ENCODE peak calls at places on chromosomes 16 and 17, in five cellular contexts. One of them, this sample, is unnamed.

GRCh38 chr17:35373984-35374765 is 754 bp upstream of the SLFN11 start:
- DNase-seq in DMS 273 treated with DMSO at 0.1 percent for 48 hours: no peak
- DNase-seq in DMS79 treated with DMSO at 0.1 percent for 48 hours: peak; percentile 72
- DNase-seq in stimulated activated CD8-positive, alpha-beta memory T cell treated with anti-CD3 and anti-CD28 coated beads, Interleukin-4, amount 100 ng/mL, for 1 hour: peak; percentile 9
- DNase-seq in RCC 7860: peak; percentile 39
- DNase-seq in this sample: peak; percentile 9

GRCh38 chr16:49287572-49287971 is 5.9 kb upstream of the CBLN1 start:
- DNase-seq in DMS 273 treated with DMSO at 0.1 percent for 48 hours: no peak
- DNase-seq in DMS79 treated with DMSO at 0.1 percent for 48 hours: no peak
- DNase-seq in stimulated activated CD8-positive, alpha-beta memory T cell treated with anti-CD3 and anti-CD28 coated beads, Interleukin-4, amount 100 ng/mL, for 1 hour: no peak
- DNase-seq in RCC 7860: no peak
- DNase-seq in this sample: no peak

GRCh38 chr17:62626719-62627218 is 701 bp upstream of the MRC2 start:
- DNase-seq in DMS 273 treated with DMSO at 0.1 percent for 48 hours: no peak
- DNase-seq in DMS79 treated with DMSO at 0.1 percent for 48 hours: no peak
- DNase-seq in stimulated activated CD8-positive, alpha-beta memory T cell treated with anti-CD3 and anti-CD28 coated beads, Interleukin-4, amount 100 ng/mL, for 1 hour: no peak
- DNase-seq in RCC 7860: peak; percentile 36
- DNase-seq in this sample: peak; percentile 39

GRCh38 chr16:68451656-68452055 is 3.3 kb upstream of the SMPD3 start:
- DNase-seq in DMS 273 treated with DMSO at 0.1 percent for 48 hours: no peak
- DNase-seq in DMS79 treated with DMSO at 0.1 percent for 48 hours: no peak
- DNase-seq in stimulated activated CD8-positive, alpha-beta memory T cell treated with anti-CD3 and anti-CD28 coated beads, Interleukin-4, amount 100 ng/mL, for 1 hour: no peak
- DNase-seq in RCC 7860: no peak
- DNase-seq in this sample: no peak

GRCh38 chr17:47009759-47010594 is 30.9 kb upstream of the RPRML start:
- DNase-seq in DMS 273 treated with DMSO at 0.1 percent for 48 hours: no peak
- DNase-seq in DMS79 treated with DMSO at 0.1 percent for 48 hours: no peak
- DNase-seq in stimulated activated CD8-positive, alpha-beta memory T cell treated with anti-CD3 and anti-CD28 coated beads, Interleukin-4, amount 100 ng/mL, for 1 hour: no peak
- DNase-seq in RCC 7860: peak; percentile 57
- DNase-seq in this sample: no peak

GRCh38 chr17:44988256-44988942 is 20.3 kb upstream of the C1QL1 start:
- DNase-seq in DMS 273 treated with DMSO at 0.1 percent for 48 hours: no peak
- DNase-seq in DMS79 treated with DMSO at 0.1 percent for 48 hours: no peak
- DNase-seq in stimulated activated CD8-positive, alpha-beta memory T cell treated with anti-CD3 and anti-CD28 coated beads, Interleukin-4, amount 100 ng/mL, for 1 hour: no peak
- DNase-seq in RCC 7860: no peak
- DNase-seq in this sample: no peak

GRCh38 chr16:85363881-85364280 is 249.2 kb upstream of the GSE1 start:
- DNase-seq in DMS 273 treated with DMSO at 0.1 percent for 48 hours: no peak
- DNase-seq in DMS79 treated with DMSO at 0.1 percent for 48 hours: no peak
- DNase-seq in stimulated activated CD8-positive, alpha-beta memory T cell treated with anti-CD3 and anti-CD28 coated beads, Interleukin-4, amount 100 ng/mL, for 1 hour: no peak
- DNase-seq in RCC 7860: no peak
- DNase-seq in this sample: no peak

GRCh38 chr16:11224096-11224893 is 31.7 kb downstream of the SOCS1 start:
- DNase-seq in DMS 273 treated with DMSO at 0.1 percent for 48 hours: no peak
- DNase-seq in DMS79 treated with DMSO at 0.1 percent for 48 hours: no peak
- DNase-seq in stimulated activated CD8-positive, alpha-beta memory T cell treated with anti-CD3 and anti-CD28 coated beads, Interleukin-4, amount 100 ng/mL, for 1 hour: peak; percentile 28
- DNase-seq in RCC 7860: no peak
- DNase-seq in this sample: no peak

GRCh38 chr16:21023509-21024202 is 123.1 kb downstream of the LYRM1 start:
- DNase-seq in DMS 273 treated with DMSO at 0.1 percent for 48 hours: no peak
- DNase-seq in DMS79 treated with DMSO at 0.1 percent for 48 hours: no peak
- DNase-seq in stimulated activated CD8-positive, alpha-beta memory T cell treated with anti-CD3 and anti-CD28 coated beads, Interleukin-4, amount 100 ng/mL, for 1 hour: no peak
- DNase-seq in RCC 7860: no peak
- DNase-seq in this sample: no peak

GRCh38 chr16:1567988-1568387 is 34.5 kb downstream of the TMEM204 start:
- DNase-seq in DMS 273 treated with DMSO at 0.1 percent for 48 hours: no peak
- DNase-seq in DMS79 treated with DMSO at 0.1 percent for 48 hours: no peak
- DNase-seq in stimulated activated CD8-positive, alpha-beta memory T cell treated with anti-CD3 and anti-CD28 coated beads, Interleukin-4, amount 100 ng/mL, for 1 hour: no peak
- DNase-seq in RCC 7860: no peak
- DNase-seq in this sample: no peak

GRCh38 chr17:46152423-46152822 is 40.8 kb downstream of the KANSL1 start:
- DNase-seq in DMS 273 treated with DMSO at 0.1 percent for 48 hours: no peak
- DNase-seq in DMS79 treated with DMSO at 0.1 percent for 48 hours: no peak
- DNase-seq in stimulated activated CD8-positive, alpha-beta memory T cell treated with anti-CD3 and anti-CD28 coated beads, Interleukin-4, amount 100 ng/mL, for 1 hour: no peak
- DNase-seq in RCC 7860: no peak
- DNase-seq in this sample: no peak